ENCODE peak calls at places on chromosomes 5 and 9, in six cellular contexts. K is GM23338, N is IMR-90, H is bronchial epithelial cell, G is AG10803, Z is keratinocyte. W is an unnamed sample.

GRCh38 chr9:131848570-131849160 is 108.8 kb upstream of the RAPGEF1 start:
- DNase-seq in N (no peak), G (no peak), H (no peak), K (no peak), Z (no peak), W (no peak)

GRCh38 chr5:130759061-130759460 is 406.0 kb downstream of the HINT1 start:
- DNase-seq in N (no peak), H (no peak), K (peak), Z (no peak), G (no peak), W (no peak)

GRCh38 chr5:59351076-59351794 is 542.3 kb downstream of the PDE4D start:
- DNase-seq in G (peak), N (peak), H (no peak), Z (no peak), K (no peak), W (peak)

GRCh38 chr9:4739587-4740372 is 1.2 kb downstream of the AK3 start:
- DNase-seq in N (no peak), K (peak), G (no peak), H (peak), Z (no peak), W (peak)

GRCh38 chr9:135476981-135477380 is 2.6 kb upstream of the PPP1R26 start:
- DNase-seq in K (no peak), Z (no peak), H (no peak), G (peak), N (no peak), W (peak)

GRCh38 chr5:1719860-1720259 is 79.8 kb downstream of the MRPL36 start:
- DNase-seq in Z (no peak), G (no peak), K (no peak), N (no peak), H (no peak), W (no peak)

GRCh38 chr5:78758169-78758839 is 109.7 kb upstream of the LHFPL2 start:
- DNase-seq in N (peak), Z (no peak), K (no peak), H (no peak), G (no peak), W (peak)

GRCh38 chr9:35658894-35659220 is 765 bp downstream of the CCDC107 start:
- DNase-seq in K (no peak), H (peak), Z (no peak), N (peak), G (peak), W (peak)

GRCh38 chr9:126773004-126773607 is 31.7 kb upstream of the ZBTB43 start:
- DNase-seq in Z (no peak), K (peak), H (no peak), G (no peak), N (peak), W (peak)

GRCh38 chr9:70564464-70565190 is 150.2 kb upstream of the KLF9 start:
- DNase-seq in G (no peak), Z (no peak), N (no peak), H (no peak), K (no peak), W (peak)

GRCh38 chr9:14993061-14993800 is 83.0 kb upstream of the FREM1 start:
- DNase-seq in N (peak), K (peak), G (peak), H (peak), Z (no peak), W (peak)

GRCh38 chr5:3218096-3218495 is 377.5 kb upstream of the IRX1 start:
- DNase-seq in G (no peak), K (no peak), H (no peak), Z (no peak), N (no peak), W (no peak)

GRCh38 chr5:178421699-178422399 is 168.3 kb downstream of the COL23A1 start:
- DNase-seq in Z (no peak), G (no peak), K (no peak), H (no peak), N (no peak), W (no peak)

GRCh38 chr9:128026255-128027165 is 40.6 kb downstream of the NAIF1 start:
- DNase-seq in Z (no peak), G (no peak), N (no peak), H (no peak), K (no peak), W (peak)

GRCh38 chr5:87029951-87030350 is 237.7 kb upstream of the RASA1 start:
- DNase-seq in Z (no peak), N (no peak), G (no peak), H (no peak), K (no peak), W (no peak)

GRCh38 chr9:80899208-80899607 is 790.1 kb downstream of the TLE1 start:
- DNase-seq in H (no peak), G (no peak), Z (no peak), N (peak), K (no peak), W (peak)

GRCh38 chr5:43560128-43560527 is 3.3 kb upstream of the PAIP1 start:
- DNase-seq in H (peak), K (no peak), N (peak), G (peak), Z (no peak), W (peak)

GRCh38 chr5:77080905-77081304 is 6.2 kb downstream of the ZBED3 start:
- DNase-seq in H (no peak), G (no peak), K (no peak), Z (no peak), N (no peak), W (no peak)

GRCh38 chr5:39177629-39177959 is 41.8 kb downstream of the FYB1 start:
- DNase-seq in H (no peak), Z (no peak), N (no peak), G (no peak), K (no peak), W (no peak)

GRCh38 chr9:130150779-130151381 is 21.3 kb upstream of the NCS1 start:
- DNase-seq in G (peak), Z (no peak), H (peak), N (peak), K (no peak), W (peak)

GRCh38 chr9:133428579-133429215 is 6.5 kb downstream of the ADAMTS13 start:
- DNase-seq in Z (no peak), G (no peak), K (peak), N (no peak), H (no peak), W (no peak)
- TF ChIP-seq CTCF in Z (no peak), G (no peak), K (no peak), N (no peak), H (no peak), W (no peak)

DNA sequence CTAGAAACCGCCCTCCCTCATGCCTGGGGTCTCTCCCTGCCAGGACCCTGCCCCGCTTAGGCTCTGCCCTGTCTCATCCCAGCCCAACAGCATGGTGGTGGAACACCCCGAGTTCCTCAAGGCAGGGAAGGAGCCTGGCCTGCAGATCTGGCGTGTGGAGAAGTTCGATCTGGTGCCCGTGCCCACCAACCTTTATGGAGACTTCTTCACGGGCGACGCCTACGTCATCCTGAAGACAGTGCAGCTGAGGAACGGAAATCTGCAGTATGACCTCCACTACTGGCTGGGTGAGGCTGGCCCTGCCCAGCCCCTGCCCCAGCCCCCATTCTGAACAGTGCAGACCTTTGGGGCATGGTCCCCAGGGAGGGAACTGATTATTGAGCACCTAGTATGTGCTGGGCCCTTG is 33.9 kb downstream of the GSN start:
- DNase-seq in G (no peak), Z (no peak), K (no peak), H (no peak), N (no peak), W (no peak)
- H3K4me3 ChIP-seq in G (no peak), Z (no peak), K (no peak), H (no peak), N (no peak), W (no peak)

DNA sequence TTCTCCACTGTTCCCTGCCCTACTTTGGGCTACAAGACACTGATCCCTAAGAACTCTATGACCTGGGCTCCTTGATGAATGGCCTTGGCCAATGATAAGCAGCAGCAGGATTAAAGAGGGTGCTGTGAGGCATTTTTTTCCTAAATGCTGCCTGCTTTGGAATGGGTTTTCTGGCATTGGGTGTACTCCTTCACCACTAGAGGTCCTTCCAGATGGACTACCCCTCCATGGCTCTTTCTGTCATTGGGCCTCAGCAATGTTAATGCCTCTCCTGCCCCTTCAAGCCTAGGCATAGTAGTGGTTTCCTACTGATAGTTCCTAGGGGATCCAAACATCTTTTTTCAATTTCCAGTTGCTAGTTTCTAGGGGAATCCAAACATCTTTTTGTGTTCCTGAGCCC is 319.3 kb upstream of the RPS23 start:
- DNase-seq in Z (no peak), H (no peak), K (peak), N (no peak), G (no peak), W (no peak)
- TF ChIP-seq CTCF in Z (peak), H (peak), K (peak), N (no peak), G (peak), W (peak)

DNA sequence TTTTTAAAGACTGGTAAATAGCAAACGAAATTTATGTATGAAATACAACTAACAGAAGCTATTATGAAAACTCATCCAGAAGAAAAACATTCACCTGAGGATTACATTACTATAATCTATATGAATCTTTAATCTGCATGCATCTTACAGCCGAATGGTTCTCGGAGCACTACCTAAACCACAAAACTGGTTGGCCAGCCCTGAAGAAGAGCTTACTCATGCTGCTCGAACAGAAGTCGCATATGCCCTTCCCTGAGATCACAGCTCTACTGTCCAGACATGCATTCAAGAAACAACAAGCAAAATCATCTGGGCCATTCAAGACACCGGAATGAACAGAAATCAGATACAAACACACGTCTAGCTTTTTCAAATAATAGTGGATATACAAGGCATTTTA is 931.0 kb upstream of the DMAC1 start:
- DNase-seq in Z (no peak), H (no peak), K (no peak), N (no peak), G (no peak), W (no peak)
- H3K4me3 ChIP-seq in Z (no peak), H (no peak), K (no peak), N (no peak), G (no peak), W (no peak)

GRCh38 chr9:83198336-83198735 is 135.4 kb upstream of the RASEF start:
- DNase-seq in N (no peak), Z (no peak), H (no peak), G (no peak), K (no peak), W (no peak)

GRCh38 chr9:83199240-83199639 is 136.3 kb upstream of the RASEF start:
- DNase-seq in Z (no peak), G (peak), H (peak), N (peak), K (peak), W (peak)

GRCh38 chr9:83200531-83200930 is 137.6 kb upstream of the RASEF start:
- DNase-seq in H (no peak), N (no peak), G (no peak), Z (no peak), K (no peak), W (no peak)

GRCh38 chr9:83208065-83208850 is 145.3 kb upstream of the RASEF start:
- DNase-seq in H (no peak), N (no peak), G (no peak), Z (no peak), K (no peak), W (no peak)

DNA sequence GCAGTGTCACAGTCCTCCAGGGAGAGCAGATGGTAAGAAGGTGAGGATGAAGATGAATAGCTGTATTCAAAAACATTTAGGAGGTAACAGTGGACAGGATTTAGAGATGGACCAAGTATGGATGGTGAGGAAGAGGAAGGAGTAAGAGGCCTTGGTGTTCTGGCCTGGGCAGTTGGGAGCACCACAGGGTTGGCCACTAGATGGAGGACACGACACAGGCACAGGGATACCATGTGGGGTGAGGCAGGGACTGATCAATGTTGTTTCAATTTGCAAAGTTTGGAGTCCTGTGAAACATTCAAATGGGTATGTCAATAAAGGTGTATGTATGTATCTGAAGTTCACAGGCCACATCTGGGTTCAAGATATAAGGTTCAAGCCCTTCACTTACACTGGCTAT is 141.1 kb upstream of the RASEF start:
- DNase-seq in H (no peak), K (no peak), G (no peak), Z (no peak), N (no peak), W (no peak)
- TF ChIP-seq CTCF in H (peak), K (peak), G (no peak), Z (peak), N (no peak), W (no peak)

GRCh38 chr5:6486074-6486473 is 37.4 kb downstream of the UBE2QL1 start:
- DNase-seq in Z (no peak), H (no peak), G (no peak), K (no peak), N (no peak), W (no peak)
- H3K4me3 ChIP-seq in Z (no peak), H (no peak), G (no peak), K (no peak), N (no peak), W (no peak)

DNA sequence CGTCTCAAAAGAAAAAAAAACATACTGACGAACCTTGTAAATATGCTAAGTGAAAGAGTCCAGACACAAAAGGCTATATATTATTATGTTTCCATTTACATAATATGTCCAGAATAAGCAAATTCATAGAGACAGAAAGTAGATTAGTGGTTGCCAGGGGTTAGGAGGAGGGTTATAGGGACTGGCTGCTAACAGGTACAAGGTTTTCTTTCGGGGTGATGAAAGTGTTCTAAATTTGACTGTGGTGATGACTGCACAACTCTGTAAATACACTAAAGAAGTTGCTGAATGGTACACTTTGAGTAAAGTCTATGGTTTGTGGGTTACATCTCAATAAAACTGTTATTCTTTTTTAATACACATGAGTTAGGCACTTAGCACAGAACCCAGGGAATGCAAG is 98.8 kb downstream of the MYO10 start:
- DNase-seq in K (no peak), H (no peak), Z (no peak), G (no peak), N (no peak), W (no peak)
- TF ChIP-seq CTCF in K (no peak), H (no peak), Z (no peak), G (no peak), N (no peak), W (no peak)

GRCh38 chr5:159096555-159097460 is 2.9 kb downstream of the EBF1 start:
- DNase-seq in G (no peak), K (peak), Z (no peak), H (no peak), N (no peak), W (no peak)
- H3K4me3 ChIP-seq in G (peak), K (peak), Z (no peak), H (no peak), N (no peak), W (peak)

DNA sequence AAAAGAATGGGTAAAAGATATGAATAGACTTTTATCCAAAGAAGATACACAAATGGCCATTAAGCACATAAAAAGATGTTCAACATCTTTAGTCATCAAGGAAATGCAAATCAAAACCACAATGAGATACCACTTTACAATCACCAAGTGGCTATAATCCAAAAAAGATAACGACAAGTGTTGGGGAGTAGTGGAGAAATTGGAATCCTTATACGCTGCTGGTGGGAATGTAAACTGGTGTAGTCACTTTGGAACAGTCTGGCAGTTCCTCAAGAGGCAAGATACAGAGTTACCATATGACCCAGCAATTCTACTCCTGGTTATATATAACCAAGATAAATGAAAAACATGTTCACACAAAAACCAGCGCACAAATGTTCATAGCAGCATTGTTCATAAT is 234.9 kb downstream of the SPATA31D1 start:
- DNase-seq in N (peak), G (no peak), Z (no peak), H (no peak), K (no peak), W (peak)
- TF ChIP-seq CTCF in N (no peak), G (no peak), Z (no peak), H (no peak), K (no peak), W (no peak)

DNA sequence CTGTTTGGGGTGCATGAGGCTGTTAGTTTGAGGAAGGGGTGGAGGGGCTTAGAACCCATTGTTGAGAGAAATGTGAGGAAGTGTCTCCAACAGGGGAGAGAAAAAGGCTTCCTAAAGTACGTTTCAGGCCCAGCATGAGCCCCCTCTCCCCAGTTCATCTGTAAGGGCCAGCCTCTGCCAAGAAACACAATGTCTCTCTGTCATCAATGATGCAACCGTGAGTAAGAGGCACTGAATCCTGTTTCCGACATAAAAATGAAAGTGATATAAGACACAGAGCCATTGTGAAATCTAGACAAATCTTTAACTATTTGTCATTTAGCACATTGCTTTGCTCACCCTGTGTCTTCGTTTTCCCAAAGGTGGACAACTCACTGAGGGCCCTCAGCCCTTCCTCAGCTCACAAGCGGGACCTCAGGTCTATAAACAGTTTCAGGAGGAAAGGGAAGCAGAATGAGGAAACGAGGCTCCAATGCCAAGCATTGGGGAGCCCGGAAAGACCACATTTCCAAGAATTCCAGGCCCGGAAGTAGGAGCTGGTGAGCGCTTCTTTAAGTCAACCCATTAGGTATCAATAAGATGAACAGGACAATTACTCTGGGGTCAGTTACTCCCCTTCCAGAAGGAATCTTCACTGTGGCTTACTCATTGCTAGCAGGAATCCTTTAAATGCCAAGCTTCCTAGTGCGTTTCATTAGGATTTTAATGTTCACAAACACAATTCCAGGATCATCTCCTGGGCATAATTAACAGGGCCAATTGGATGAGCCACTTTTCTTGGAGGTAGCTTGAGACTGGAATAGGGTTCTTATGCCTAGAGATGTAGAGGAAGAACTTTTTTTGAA is 59.0 kb upstream of the KLF4 start:
- DNase-seq in Z (no peak), G (peak), H (peak), N (peak), K (no peak), W (peak)
- H3K4me3 ChIP-seq in Z (no peak), G (no peak), H (no peak), N (no peak), K (no peak), W (no peak)

W was measured in fibroblast of villous mesenchyme.